ENCODE peak calls at places on chromosomes 3 and 15, in eight cellular contexts. C is uterus, K is sigmoid colon, O is heart right ventricle, Q is coronary artery, R is pancreas, H is cardiac muscle cell, X is brain microvascular endothelial cell. J is an unnamed sample.
A peak's percentile ranks its signal among the peaks of the same experiment; 100 is the strongest.

GRCh38 chr15:67820992-67821783 is 4.1 kb upstream of the SKOR1 start:
- DNase-seq in Q (no peak), R (no peak), H (peak; percentile 89), O (peak; percentile 72), K (no peak), C (peak; percentile 45), X (no peak), J (no peak)

GRCh38 chr15:40567111-40567510 is 2.0 kb upstream of the RPUSD2 start:
- DNase-seq in R (no peak), C (no peak), K (no peak), O (no peak), X (no peak), H (no peak), Q (no peak), J (no peak)

GRCh38 chr3:196569003-196569516 is 600 bp downstream of the FBXO45 start:
- DNase-seq in C (no peak), X (peak; percentile 11), Q (no peak), H (no peak), R (peak; percentile 26), O (peak; percentile 31), K (peak; percentile 74), J (no peak)

GRCh38 chr3:183764854-183765731 is 60.3 kb downstream of the MAP6D1 start:
- DNase-seq in K (no peak), C (no peak), H (no peak), X (peak; percentile 80), R (no peak), Q (no peak), O (no peak), J (no peak)

GRCh38 chr3:29693863-29694262 is 413.0 kb downstream of the RBMS3 start:
- DNase-seq in O (no peak), C (no peak), H (peak; percentile 38), K (no peak), Q (no peak), X (peak; percentile 86), R (no peak), J (no peak)

GRCh38 chr15:56767315-56767714 is 34.0 kb upstream of the ZNF280D start:
- DNase-seq in Q (no peak), H (no peak), X (no peak), R (no peak), C (no peak), K (no peak), O (no peak), J (no peak)

GRCh38 chr3:133570139-133570936 is 3.1 kb upstream of the CDV3 start:
- DNase-seq in H (peak; percentile 38), C (no peak), K (no peak), Q (no peak), R (peak; percentile 59), X (peak; percentile 65), O (no peak), J (no peak)

GRCh38 chr3:183536238-183536880 is 19.1 kb downstream of the KLHL6 start:
- DNase-seq in H (no peak), C (no peak), X (no peak), Q (no peak), O (no peak), R (no peak), K (no peak), J (no peak)

GRCh38 chr3:172752651-172753050 is 2.1 kb downstream of the ECT2 start:
- DNase-seq in K (no peak), Q (no peak), H (no peak), X (no peak), R (no peak), C (no peak), O (no peak), J (no peak)

GRCh38 chr3:48240000-48240710 is 749 bp upstream of the ZNF589 start:
- DNase-seq in X (no peak), O (no peak), K (peak; percentile 52), C (no peak), Q (no peak), R (no peak), H (no peak), J (no peak)

GRCh38 chr15:56460046-56460445 is 4.9 kb downstream of the MNS1 start:
- DNase-seq in C (no peak), H (no peak), O (no peak), R (no peak), X (no peak), Q (no peak), K (no peak), J (no peak)

GRCh38 chr15:70049115-70049514 is 48.6 kb downstream of the TLE3 start:
- DNase-seq in K (peak; percentile 47), X (no peak), R (no peak), C (no peak), Q (no peak), O (no peak), H (no peak), J (no peak)

GRCh38 chr15:70047386-70048195 is 50.1 kb downstream of the TLE3 start:
- DNase-seq in C (peak; percentile 15), H (no peak), O (no peak), X (no peak), Q (no peak), K (peak; percentile 76), R (no peak), J (peak; percentile 29)

GRCh38 chr15:70048578-70048977 is 49.1 kb downstream of the TLE3 start:
- DNase-seq in R (no peak), H (no peak), K (peak; percentile 8), O (no peak), X (no peak), Q (no peak), C (no peak), J (no peak)

GRCh38 chr15:70046716-70047369 is 50.9 kb downstream of the TLE3 start:
- DNase-seq in K (peak; percentile 47), O (no peak), H (no peak), X (no peak), C (peak; percentile 11), R (no peak), Q (no peak), J (no peak)

DNA sequence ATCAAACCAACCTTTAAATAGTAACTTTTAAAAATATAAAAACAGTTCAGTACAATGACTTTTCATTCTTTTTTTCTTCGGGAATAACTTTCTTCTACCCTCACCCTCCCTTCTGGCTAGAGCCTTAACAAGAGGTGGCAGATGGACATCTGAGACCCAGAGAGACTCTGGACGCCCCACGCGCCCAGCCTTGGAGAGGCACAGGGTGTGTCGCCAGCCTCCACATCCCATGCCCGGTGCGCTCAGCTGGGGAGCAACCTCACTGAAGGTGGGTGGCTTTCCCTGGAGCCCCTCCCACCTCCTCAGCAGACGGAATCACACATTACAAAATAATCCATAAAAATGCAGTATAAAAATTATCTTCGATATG is 49.5 kb downstream of the TLE3 start:
- DNase-seq in Q (no peak), X (no peak), K (peak; percentile 60), C (peak; percentile 14), R (no peak), O (no peak), H (no peak), J (no peak)
- H3K27ac ChIP-seq in Q (no peak overlapping the region), X (no peak overlapping the region), K (peak overlapping the region; percentile 49), C (no peak overlapping the region), R (no peak overlapping the region), O (no peak overlapping the region), H (no peak overlapping the region), J (no peak overlapping the region)

DNA sequence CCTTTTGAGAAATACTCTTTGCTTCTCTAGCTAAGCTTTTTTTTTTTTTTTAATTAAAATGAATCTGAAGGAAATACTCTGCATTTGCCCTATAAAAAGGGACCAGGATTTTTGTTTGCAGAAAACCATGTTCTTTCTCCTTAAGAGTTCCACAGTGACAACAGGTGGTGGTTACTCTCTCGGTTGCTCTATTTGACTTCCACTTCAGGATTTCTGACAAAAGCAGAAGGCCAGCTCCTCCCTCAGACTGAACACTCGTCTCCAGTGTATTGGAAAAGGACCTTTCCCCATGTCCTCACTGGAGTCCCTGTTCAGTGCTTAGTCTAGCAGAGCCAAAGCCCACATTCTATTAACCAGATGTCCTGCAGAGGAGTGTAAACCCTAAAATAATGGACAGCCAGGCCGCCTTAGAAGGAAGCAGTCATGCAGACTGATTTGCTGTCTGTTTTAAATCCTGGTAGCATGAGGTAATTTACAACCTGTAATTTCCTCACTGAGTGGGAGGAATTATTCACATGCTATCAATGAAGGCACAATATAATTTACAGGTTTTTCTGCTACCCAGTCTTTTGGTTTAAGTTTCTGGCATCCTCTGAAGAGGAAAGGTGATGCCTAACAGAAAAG is 599.3 kb downstream of the PYDC2 start:
- DNase-seq in H (no peak), X (no peak), O (no peak), R (no peak), C (no peak), K (no peak), Q (no peak), J (no peak)
- TF ChIP-seq CTCF in H (no peak), X (no peak), O (no peak), R (no peak), C (no peak), K (no peak), Q (no peak), J (no peak)

GRCh38 chr3:54642147-54642546 is 285.7 kb downstream of the LRTM1 start:
- DNase-seq in H (no peak), R (no peak), C (no peak), X (no peak), Q (no peak), K (no peak), O (no peak), J (no peak)

DNA sequence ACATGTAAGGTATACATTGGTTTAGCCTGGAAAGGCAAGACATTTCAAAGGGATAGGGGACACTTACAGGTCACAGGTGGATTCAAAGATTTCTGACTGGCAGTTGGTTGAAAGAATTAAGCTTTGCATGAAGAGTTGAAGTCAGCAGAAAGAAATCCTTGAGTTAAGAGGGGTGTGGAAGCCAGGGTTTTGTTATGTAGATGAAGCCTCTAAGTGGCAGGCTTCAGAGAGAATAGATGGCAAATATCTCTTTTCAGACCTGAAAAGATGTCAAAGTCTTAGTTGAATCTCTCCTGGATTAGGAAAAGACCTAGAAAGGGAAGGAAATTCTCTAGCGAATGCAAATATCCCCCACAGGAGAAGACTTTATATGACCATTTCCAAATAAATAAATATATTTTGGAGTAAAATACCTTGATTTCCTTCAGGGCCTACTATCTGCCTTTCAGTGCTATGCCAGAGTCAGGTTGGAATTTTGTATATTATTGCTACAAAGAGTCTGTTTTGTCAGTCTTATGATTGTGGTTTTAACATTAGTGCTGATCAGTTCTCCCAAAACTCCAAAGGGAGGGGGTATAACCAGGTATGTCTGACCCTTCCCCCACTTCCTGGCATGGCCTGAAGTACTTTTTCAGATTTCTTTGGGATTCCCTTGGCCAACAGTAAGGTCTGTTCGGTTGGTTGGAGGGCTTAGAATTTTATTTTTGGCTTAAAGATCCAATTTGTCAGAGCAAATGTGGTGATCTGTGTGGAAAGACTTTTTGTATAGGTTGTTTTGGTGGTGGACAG is 286.4 kb downstream of the LRTM1 start:
- DNase-seq in Q (no peak), H (no peak), O (no peak), K (no peak), R (no peak), X (no peak), C (no peak), J (no peak)
- H3K4me3 ChIP-seq in Q (no peak overlapping the region), H (no peak overlapping the region), O (no peak overlapping the region), K (no peak overlapping the region), R (no peak overlapping the region), X (no peak overlapping the region), C (no peak overlapping the region), J (no peak overlapping the region)

DNA sequence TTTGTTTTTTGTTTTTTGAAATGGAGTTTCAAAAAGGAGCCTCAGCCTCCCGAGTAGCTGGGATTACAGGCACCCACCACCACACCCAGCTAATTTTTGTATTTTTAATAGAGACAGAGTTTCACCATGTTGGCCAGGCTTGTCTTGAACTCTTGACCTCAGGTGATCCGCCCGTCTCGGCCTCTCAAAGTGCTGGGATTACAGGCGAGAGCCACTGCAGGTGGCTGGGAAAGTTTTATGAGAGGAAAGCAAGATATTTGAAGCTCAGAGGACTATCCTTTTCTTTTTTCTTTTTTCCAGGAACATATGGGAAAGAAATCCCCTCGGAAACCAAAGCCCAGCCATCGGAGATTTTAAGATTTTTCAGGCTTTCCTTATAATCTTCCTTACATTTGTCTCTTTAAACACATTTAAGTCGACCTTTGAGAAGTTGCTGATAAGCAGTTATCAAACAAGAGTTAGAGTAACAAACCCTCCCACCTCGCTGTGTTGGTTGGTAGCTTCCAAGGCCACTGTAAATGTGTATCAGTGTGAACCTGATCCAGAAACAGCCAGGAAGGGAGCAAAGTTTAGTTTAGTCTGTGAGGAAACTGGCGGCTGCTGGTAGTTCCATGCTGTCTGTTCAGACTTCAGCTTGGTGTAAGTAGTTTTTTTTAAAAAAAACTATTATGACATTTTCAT is 34.5 kb upstream of the MAP3K13 start:
- DNase-seq in O (no peak), R (peak; percentile 84), H (peak; percentile 31), X (no peak), C (no peak), K (no peak), Q (no peak), J (no peak)
- H3K27ac ChIP-seq in O (no peak overlapping the region), R (peak overlapping the region; percentile 63), H (peak overlapping the region; percentile 31), X (no peak overlapping the region), C (no peak overlapping the region), K (peak overlapping the region; percentile 29), Q (no peak overlapping the region), J (no peak overlapping the region)